ENCODE peak calls at places on chromosomes 11 and 22, in ten cellular contexts. E is thoracic aorta; U is heart right ventricle; L is naive thymus-derived CD4-positive, alpha-beta T cell; Q is aorta; K is small intestine; P is left ventricle myocardium inferior; J is endodermal cell; T is dorsolateral prefrontal cortex; I is AG04450. F is an unnamed sample.

GRCh38 chr11:78476066-78476465 is 58.4 kb upstream of the GAB2 start:
- DNase-seq in E (no peak), U (no peak), L (no peak), Q (no peak), K (peak; percentile 77), P (no peak), J (peak; percentile 49), T (no peak), I (no peak), F (no peak)

GRCh38 chr11:120690406-120690805 is 178.9 kb downstream of the GRIK4 start:
- DNase-seq in E (no peak), U (no peak), L (no peak), Q (no peak), K (no peak), P (no peak), J (no peak), T (no peak), I (no peak), F (no peak)

GRCh38 chr11:18322818-18323570 is 627 bp downstream of the GTF2H1 start:
- DNase-seq in E (no peak), U (no peak), L (peak; percentile 3), Q (no peak), K (no peak), P (no peak), J (no peak), T (no peak), I (no peak), F (no peak)

GRCh38 chr11:33942954-33943353 is 51.1 kb upstream of the LMO2 start:
- DNase-seq in E (peak; percentile 41), U (no peak), L (no peak), Q (peak; percentile 79), K (no peak), P (peak; percentile 28), J (no peak), T (no peak), I (no peak), F (no peak)

GRCh38 chr22:46044718-46045458 is 67.9 kb upstream of the WNT7B start:
- DNase-seq in E (no peak), U (peak; percentile 66), L (no peak), Q (peak; percentile 66), K (no peak), P (peak; percentile 60), J (peak; percentile 74), T (no peak), I (no peak), F (no peak)

GRCh38 chr11:114953039-114953438 is 274.7 kb downstream of the NXPE2 start:
- DNase-seq in E (no peak), U (no peak), L (no peak), Q (no peak), K (no peak), P (no peak), J (peak; percentile 58), T (no peak), I (no peak), F (no peak)

GRCh38 chr22:49406879-49407587 is 420.6 kb downstream of the BRD1 start:
- DNase-seq in E (no peak), U (no peak), L (no peak), Q (no peak), K (no peak), P (no peak), J (no peak), T (no peak), I (no peak), F (no peak)

GRCh38 chr11:91394718-91395414 is 829.8 kb upstream of the FAT3 start:
- DNase-seq in E (no peak), U (no peak), L (no peak), Q (no peak), K (no peak), P (no peak), J (no peak), T (no peak), I (no peak), F (no peak)

DNA sequence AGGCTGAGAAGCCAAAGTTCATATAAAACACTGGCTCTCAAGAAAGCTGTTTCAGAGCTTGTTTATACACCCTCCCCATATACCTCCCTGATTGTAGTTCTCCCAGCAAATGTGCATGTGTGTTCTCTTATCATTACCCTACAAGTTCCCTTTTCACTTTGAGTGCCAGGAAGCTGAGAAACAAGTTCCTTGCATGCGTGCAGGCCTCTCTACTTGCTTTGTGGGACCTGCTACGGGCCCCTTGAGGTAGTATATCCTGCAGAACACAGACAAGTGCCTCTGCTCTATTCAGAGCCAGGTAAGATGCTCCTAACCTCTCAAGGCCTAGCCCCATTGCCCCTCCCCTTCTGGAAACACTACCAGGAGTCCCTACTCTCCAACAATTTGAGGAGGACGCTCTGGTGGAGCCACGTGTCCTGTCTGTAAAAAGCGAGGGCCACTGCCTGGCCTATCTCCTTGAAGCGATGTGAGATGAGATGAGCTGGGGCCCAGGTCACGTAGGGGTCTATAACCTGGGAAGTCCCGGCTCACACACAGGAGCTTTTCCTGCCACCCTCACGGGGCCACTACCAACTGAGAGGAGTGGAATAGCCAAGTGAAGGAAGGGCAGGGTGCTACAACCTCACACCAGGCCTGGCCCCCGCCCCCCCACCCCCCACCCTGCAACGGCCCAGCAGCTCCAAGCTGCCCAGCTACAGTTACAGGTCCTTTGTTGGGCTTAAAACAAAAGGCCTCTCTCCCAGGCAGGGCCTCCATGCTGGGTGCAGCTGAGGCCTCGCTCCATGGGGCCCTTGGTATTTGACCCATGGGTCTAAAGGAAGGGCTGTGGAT is 2.6 kb upstream of the ATP5MGL start:
- DNase-seq in E (no peak), U (no peak), L (no peak), Q (no peak), K (no peak), P (no peak), J (no peak), T (no peak), I (no peak), F (no peak)
- H3K27ac ChIP-seq in E (peak overlapping the region; percentile 95), U (peak overlapping the region; percentile 96), L (no peak overlapping the region), Q (no peak overlapping the region), K (peak overlapping the region; percentile 36), P (peak overlapping the region; percentile 94), J (no peak overlapping the region), T (peak overlapping the region; percentile 67), I (no peak overlapping the region), F (no peak overlapping the region)

DNA sequence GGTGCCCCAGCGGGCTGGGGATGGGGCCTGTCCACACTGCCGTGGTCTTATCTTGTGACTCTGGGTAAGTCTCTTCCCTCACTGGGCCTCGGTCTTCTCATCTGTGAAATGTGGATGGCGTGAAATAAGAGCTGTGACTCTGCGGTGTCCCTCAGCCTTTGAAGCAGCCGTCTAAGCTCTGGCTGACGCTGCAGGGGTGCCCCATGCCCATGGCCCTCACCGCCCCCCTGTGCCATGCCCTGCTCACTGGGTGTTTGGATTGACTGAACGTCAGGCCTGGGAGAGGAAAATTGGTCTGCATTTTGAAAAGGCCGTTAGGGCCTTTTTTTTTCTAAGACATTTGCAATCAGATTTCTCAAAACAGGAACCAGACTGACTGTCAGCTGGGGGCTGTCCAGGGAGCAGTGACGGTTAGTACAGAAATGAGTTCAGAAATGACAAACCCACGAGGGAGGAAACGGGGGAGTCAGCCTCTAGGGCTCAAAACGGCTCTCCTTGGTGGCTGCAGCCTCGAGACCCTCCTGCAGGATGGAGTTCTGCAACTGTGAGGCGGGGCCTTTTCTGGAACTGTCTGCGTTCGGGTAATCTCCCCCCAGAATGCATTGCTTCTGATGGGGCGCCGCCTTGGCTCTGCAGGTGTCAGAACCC is 1.9 kb downstream of the GRK2 start:
- DNase-seq in E (no peak), U (peak; percentile 28), L (peak; percentile 54), Q (peak; percentile 66), K (no peak), P (no peak), J (no peak), T (peak; percentile 19), I (no peak), F (no peak)
- H3K27ac ChIP-seq in E (peak overlapping the region; percentile 69), U (peak overlapping the region; percentile 96), L (peak overlapping the region; percentile 93), Q (no peak overlapping the region), K (peak overlapping the region; percentile 93), P (peak overlapping the region; percentile 94), J (no peak overlapping the region), T (peak overlapping the region; percentile 91), I (no peak overlapping the region), F (peak overlapping the region; percentile 66)

GRCh38 chr11:16155448-16155847 is 200.9 kb downstream of the SOX6 start:
- DNase-seq in E (no peak), U (no peak), L (no peak), Q (no peak), K (peak; percentile 9), P (no peak), J (no peak), T (no peak), I (no peak), F (peak; percentile 3)
- H3K27ac ChIP-seq in E (no peak overlapping the region), U (no peak overlapping the region), L (no peak overlapping the region), Q (no peak overlapping the region), K (no peak overlapping the region), P (no peak overlapping the region), J (no peak overlapping the region), T (no peak overlapping the region), I (no peak overlapping the region), F (peak overlapping the region; percentile 86)

DNA sequence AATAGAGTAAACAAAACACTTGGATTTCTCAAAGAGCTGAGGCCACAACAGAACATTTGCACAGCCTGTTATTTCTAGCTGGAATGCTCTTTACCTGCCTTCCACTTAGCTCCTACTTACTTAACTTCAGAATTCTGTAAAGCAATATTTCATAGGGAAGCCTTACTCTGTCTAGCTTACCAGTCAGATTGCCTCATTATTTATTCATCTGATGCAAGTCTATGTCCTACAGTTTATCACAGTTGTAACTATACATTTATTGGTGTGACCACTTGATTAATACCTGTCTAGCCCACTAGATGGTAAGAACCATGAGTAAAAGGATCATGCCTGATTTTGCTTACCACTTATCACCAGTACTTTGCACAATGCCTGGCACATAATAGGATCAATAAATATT is 56.1 kb upstream of the ME3 start:
- DNase-seq in E (no peak), U (no peak), L (no peak), Q (no peak), K (no peak), P (no peak), J (no peak), T (no peak), I (no peak), F (no peak)
- H3K27ac ChIP-seq in E (no peak overlapping the region), U (no peak overlapping the region), L (no peak overlapping the region), Q (no peak overlapping the region), K (no peak overlapping the region), P (no peak overlapping the region), J (no peak overlapping the region), T (no peak overlapping the region), I (no peak overlapping the region), F (peak overlapping the region; percentile 6)

DNA sequence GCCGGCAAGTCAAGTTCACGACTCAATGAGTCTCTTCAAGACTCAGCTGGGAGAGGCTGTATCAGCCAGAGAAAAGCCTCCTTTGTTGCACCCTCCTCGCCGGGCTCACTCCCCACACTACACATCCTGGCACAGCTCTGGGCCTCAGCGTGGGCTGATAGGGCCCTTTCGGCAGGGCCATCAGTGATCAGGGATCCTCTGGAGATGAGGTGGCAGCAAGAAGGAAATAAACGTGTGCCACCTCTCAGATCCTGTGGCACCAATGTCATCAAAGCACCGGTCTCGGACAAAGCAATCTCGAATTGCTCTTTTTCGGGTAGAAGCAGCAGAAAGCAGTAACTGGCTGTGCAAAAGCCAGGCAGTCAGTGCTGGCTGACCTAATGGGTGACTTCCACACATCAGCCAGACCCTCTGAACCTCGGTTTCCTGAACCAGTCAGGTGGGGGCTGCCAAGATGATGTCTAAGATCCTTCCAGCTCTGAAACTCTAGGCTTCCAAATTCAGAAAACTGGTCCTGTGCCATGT is 2.1 kb downstream of the EHD1 start:
- DNase-seq in E (no peak), U (no peak), L (no peak), Q (no peak), K (no peak), P (no peak), J (no peak), T (no peak), I (no peak), F (no peak)
- H3K27ac ChIP-seq in E (peak overlapping the region; percentile 74), U (peak overlapping the region; percentile 91), L (peak overlapping the region; percentile 80), Q (peak overlapping the region; percentile 1), K (peak overlapping the region; percentile 90), P (peak overlapping the region; percentile 94), J (no peak overlapping the region), T (peak overlapping the region; percentile 92), I (no peak overlapping the region), F (peak overlapping the region; percentile 69)

F was measured in epithelial cell of prostate.